ENCODE peak calls at places on chromosome 3, in four cellular contexts. J, Y, S and Q are unnamed samples.

GRCh38 chr3:18987862-18988447 is 160.4 kb upstream of the KCNH8 start:
- DNase-seq in Y (no peak), S (no peak), J (no peak), Q (no peak)

GRCh38 chr3:39980021-39980420 is 170.6 kb downstream of the MYRIP start:
- DNase-seq in Y (no peak), J (peak), S (no peak), Q (no peak)

GRCh38 chr3:150803440-150803985 is 40.5 kb upstream of the SIAH2 start:
- DNase-seq in S (no peak), Y (no peak), J (no peak), Q (no peak)

GRCh38 chr3:168191856-168192255 is 96.1 kb upstream of the GOLIM4 start:
- DNase-seq in Y (no peak), J (peak), S (no peak), Q (no peak)

GRCh38 chr3:106945435-106945834 is 431.8 kb upstream of the CCDC54 start:
- DNase-seq in J (no peak), S (no peak), Y (no peak), Q (no peak)

GRCh38 chr3:186821429-186822367 is 15.4 kb upstream of the RFC4 start:
- DNase-seq in J (peak), Y (peak), S (no peak), Q (peak)

GRCh38 chr3:41464401-41464800 is 265.1 kb downstream of the CTNNB1 start:
- DNase-seq in J (no peak), S (no peak), Y (peak), Q (no peak)

GRCh38 chr3:120791958-120792357 is 49.4 kb downstream of the GTF2E1 start:
- DNase-seq in J (no peak), Y (no peak), S (no peak), Q (no peak)

GRCh38 chr3:40445880-40446279 is 11.3 kb upstream of the RPL14 start:
- DNase-seq in Y (no peak), S (no peak), J (no peak), Q (no peak)

GRCh38 chr3:128496602-128497304 is 3.8 kb upstream of the GATA2 start:
- DNase-seq in Y (peak), S (peak), J (no peak), Q (no peak)

GRCh38 chr3:5126586-5126985 is 4.5 kb downstream of the ARL8B start:
- DNase-seq in J (no peak), S (no peak), Y (no peak), Q (no peak)

GRCh38 chr3:38003371-38003816 is 12.8 kb downstream of the VILL start:
- DNase-seq in S (peak), Y (peak), J (no peak), Q (peak)

GRCh38 chr3:126419886-126420786 is 25.4 kb downstream of the CFAP100 start:
- DNase-seq in J (no peak), Y (no peak), S (peak), Q (no peak)

GRCh38 chr3:82610236-82610635 is 848.8 kb upstream of the GBE1 start:
- DNase-seq in J (no peak), Y (no peak), S (no peak), Q (no peak)

GRCh38 chr3:189824629-189825312 is 193.6 kb downstream of the TP63 start:
- DNase-seq in Y (peak), J (no peak), S (no peak), Q (no peak)

GRCh38 chr3:176905331-176905730 is 292.0 kb downstream of the TBL1XR1 start:
- DNase-seq in S (no peak), J (no peak), Y (no peak), Q (no peak)

DNA sequence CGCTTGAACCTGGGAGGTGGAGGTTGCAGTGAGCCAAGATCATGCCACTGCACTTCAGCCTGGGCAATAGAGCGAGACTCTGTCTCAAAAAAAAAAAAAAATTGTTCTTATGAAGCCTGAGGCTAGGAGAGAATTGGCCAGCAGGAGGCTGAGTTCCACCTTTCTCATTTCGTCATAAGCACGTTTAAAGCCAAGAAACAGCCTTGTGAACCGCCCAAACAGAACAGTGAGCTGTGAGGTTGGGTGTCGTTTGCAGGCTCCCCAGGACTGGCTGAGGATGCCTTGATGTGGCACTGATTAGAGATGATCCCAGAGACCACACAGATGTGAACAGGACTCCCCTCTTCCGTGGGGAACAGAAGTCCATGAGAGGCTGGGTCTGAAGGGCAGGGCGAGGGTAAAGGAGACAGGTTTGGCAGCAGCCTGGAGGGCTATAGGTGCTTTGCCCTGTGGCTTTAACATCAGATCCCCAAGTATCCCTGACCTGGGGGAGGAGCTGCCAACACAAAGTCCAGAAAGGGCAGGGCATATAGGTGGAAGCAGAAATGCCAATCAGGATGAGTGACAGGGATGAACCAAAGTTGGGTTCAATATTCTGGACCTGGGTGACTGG is 52.9 kb downstream of the CLEC3B start:
- DNase-seq in Y (no peak), J (no peak), S (no peak), Q (no peak)
- TF ChIP-seq CTCF in Y (no peak), J (no peak), S (no peak), Q (no peak)

DNA sequence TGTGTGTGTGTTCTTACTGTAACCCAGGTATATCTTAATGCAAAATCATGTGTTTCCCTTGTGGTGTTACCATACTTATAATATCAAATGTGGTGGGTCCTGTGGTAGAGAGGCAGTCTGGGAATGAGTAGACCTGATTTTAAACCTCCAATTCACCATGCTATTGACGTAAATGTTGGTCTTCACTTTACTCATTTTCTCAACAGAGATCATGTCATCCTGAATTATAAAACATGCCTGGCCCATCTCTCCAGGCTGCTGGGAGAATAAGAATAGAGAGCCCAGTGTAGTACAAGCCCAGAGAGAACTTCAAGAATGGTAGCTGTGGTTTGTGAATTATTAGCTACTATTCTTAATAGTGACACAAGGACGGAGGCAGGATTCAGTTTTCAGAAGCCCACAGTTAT is 88.1 kb downstream of the MBNL1 start:
- DNase-seq in S (no peak), J (no peak), Y (no peak), Q (no peak)
- TF ChIP-seq CTCF in S (no peak), J (no peak), Y (no peak), Q (no peak)

DNA sequence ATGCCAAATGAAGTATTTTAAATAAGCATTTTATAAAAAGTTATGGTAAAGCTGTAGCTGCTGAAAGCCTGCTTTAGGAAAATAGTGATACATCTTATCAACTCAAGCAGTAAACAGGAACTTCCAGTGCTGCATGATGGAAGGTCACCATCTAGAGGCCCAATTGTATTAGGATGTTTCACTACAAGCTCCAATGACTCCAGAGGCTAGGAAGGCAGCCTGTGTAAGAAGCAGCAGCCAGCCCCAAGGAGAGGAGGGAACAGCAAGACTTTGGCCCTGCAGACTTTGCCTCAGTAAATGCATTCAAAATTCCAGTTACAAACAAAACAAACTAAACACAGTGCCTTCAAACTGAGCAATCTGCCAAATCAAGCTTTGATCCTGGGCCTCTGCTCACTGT is 32.1 kb downstream of the ILDR1 start:
- DNase-seq in J (no peak), Y (peak), S (no peak), Q (no peak)
- TF ChIP-seq CTCF in J (peak), Y (no peak), S (no peak), Q (peak)

GRCh38 chr3:112010631-112011030 is 11.9 kb downstream of the TAGLN3 start:
- DNase-seq in J (no peak), S (no peak), Y (no peak), Q (no peak)
- TF ChIP-seq CTCF in J (no peak), S (no peak), Y (no peak), Q (no peak)

GRCh38 chr3:1103525-1103924 is 10.7 kb downstream of the CNTN6 start:
- DNase-seq in Y (no peak), J (no peak), S (no peak), Q (no peak)
- TF ChIP-seq CTCF in Y (peak), J (no peak), S (no peak), Q (no peak)

GRCh38 chr3:172987268-172987667 is 153.8 kb downstream of the SPATA16 start:
- DNase-seq in J (no peak), Y (no peak), S (no peak), Q (no peak)
- TF ChIP-seq CTCF in J (peak), Y (no peak), S (no peak), Q (peak)

DNA sequence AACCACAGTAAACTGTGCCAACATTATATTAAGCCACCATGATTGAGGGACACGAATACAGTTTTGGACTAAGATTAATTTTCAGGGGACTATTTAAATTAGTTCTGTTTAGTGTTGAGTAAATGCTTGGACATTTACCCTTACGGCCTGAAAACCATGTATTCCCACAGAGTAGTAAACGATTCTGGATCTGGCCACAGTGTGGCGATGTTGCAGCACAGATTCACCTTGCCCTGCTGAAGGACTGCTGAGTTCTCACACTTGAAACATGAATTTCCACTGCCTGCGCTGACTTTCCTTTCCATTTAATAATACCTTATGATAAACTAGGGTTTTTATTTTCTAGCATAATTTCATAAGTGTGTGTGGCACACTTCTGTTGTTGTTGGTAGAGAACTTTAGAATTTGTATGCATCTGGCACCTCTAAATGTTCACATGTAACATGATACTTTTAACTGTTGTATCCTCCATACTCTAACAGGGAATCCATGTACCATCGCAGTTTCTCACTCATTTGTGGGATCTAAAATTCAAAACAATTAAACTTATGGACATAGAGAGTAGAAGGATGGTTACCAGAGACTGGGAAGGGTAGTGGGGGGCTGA is 53.9 kb downstream of the C3orf38 start:
- DNase-seq in S (no peak), J (peak), Y (peak), Q (peak)
- TF ChIP-seq CTCF in S (peak), J (peak), Y (peak), Q (peak)

GRCh38 chr3:65334045-65334665 is 646.4 kb upstream of the ADAMTS9 start:
- DNase-seq in S (no peak), Y (peak), J (no peak), Q (no peak)
- TF ChIP-seq CTCF in S (no peak), Y (no peak), J (no peak), Q (no peak)

GRCh38 chr3:8937064-8938020 is 25.9 kb downstream of the RAD18 start:
- DNase-seq in Y (no peak), J (no peak), S (no peak), Q (no peak)

GRCh38 chr3:8942746-8943488 is 20.4 kb downstream of the RAD18 start:
- DNase-seq in Y (no peak), J (no peak), S (no peak), Q (no peak)

GRCh38 chr3:8942115-8942514 is 21.2 kb downstream of the RAD18 start:
- DNase-seq in J (no peak), S (no peak), Y (no peak), Q (no peak)

GRCh38 chr3:8932507-8932906 is 30.8 kb downstream of the RAD18 start:
- DNase-seq in Y (no peak), S (no peak), J (no peak), Q (no peak)

GRCh38 chr3:8938021-8938420 is 25.3 kb downstream of the RAD18 start:
- DNase-seq in Y (no peak), J (no peak), S (no peak), Q (no peak)
- TF ChIP-seq CTCF in Y (peak), J (peak), S (no peak), Q (peak)